ENCODE peak calls at places on chromosomes 2 and 18, in eight cellular contexts. P is AG09309, F is NB4, X is esophagus squamous epithelium, R is heart right ventricle, I is astrocyte of the spinal cord, C is dorsolateral prefrontal cortex, S is cardiac fibroblast. H is an unnamed sample.
A peak's percentile ranks its signal among the peaks of the same experiment; 100 is the strongest.

GRCh38 chr2:107242811-107243210 is 356.8 kb upstream of the ST6GAL2 start:
- DNase-seq in C (no peak), R (no peak), X (no peak), I (no peak), S (no peak), F (no peak), P (no peak), H (no peak)

GRCh38 chr2:128454980-128455709 is 136.5 kb upstream of the HS6ST1 start:
- DNase-seq in P (no peak), X (no peak), C (no peak), I (no peak), R (no peak), S (no peak), F (no peak), H (no peak)

GRCh38 chr2:28414583-28414982 is 21.9 kb downstream of the FOSL2 start:
- DNase-seq in C (no peak), X (no peak), R (no peak), I (peak; percentile 26), S (no peak), F (no peak), P (no peak), H (no peak)

GRCh38 chr18:63317982-63318881 is 1.3 kb downstream of the BCL2 start:
- DNase-seq in S (no peak), C (peak; percentile 44), I (no peak), F (peak; percentile 89), X (peak; percentile 8), R (peak; percentile 58), P (no peak), H (peak; percentile 40)

GRCh38 chr2:109355192-109355843 is 226.3 kb downstream of the SH3RF3 start:
- DNase-seq in S (no peak), R (no peak), F (no peak), X (no peak), P (no peak), C (no peak), I (no peak), H (no peak)

GRCh38 chr18:74139888-74140287 is 7.7 kb downstream of the FBXO15 start:
- DNase-seq in F (peak; percentile 59), S (peak; percentile 38), P (peak; percentile 11), R (no peak), I (peak; percentile 58), C (no peak), X (no peak), H (no peak)

GRCh38 chr2:220574038-220574437 is 946.6 kb downstream of the SLC4A3 start:
- DNase-seq in R (no peak), C (no peak), I (no peak), F (no peak), X (no peak), S (no peak), P (no peak), H (no peak)

GRCh38 chr2:178891265-178891958 is 84.2 kb upstream of the TTN start:
- DNase-seq in R (peak; percentile 74), S (peak; percentile 83), I (peak; percentile 76), C (peak; percentile 23), F (peak; percentile 66), X (no peak), P (peak; percentile 44), H (peak; percentile 72)

GRCh38 chr2:143616452-143616851 is 487.2 kb downstream of the ARHGAP15 start:
- DNase-seq in S (no peak), I (no peak), X (no peak), P (no peak), F (no peak), C (no peak), R (no peak), H (no peak)

GRCh38 chr2:72579595-72580180 is 246.1 kb downstream of the EXOC6B start:
- DNase-seq in C (no peak), X (no peak), F (peak; percentile 67), P (peak; percentile 18), S (peak; percentile 75), R (no peak), I (peak; percentile 68), H (peak; percentile 22)

GRCh38 chr2:205324355-205324754 is 357.9 kb upstream of the NRP2 start:
- DNase-seq in F (no peak), C (no peak), P (no peak), X (no peak), R (no peak), S (no peak), I (no peak), H (no peak)

GRCh38 chr2:180520206-180520605 is 460.2 kb upstream of the UBE2E3 start:
- DNase-seq in X (no peak), I (peak; percentile 23), C (no peak), F (no peak), R (no peak), P (no peak), S (peak; percentile 18), H (no peak)

GRCh38 chr2:37230581-37230980 is 815 bp downstream of the CEBPZ start:
- DNase-seq in X (no peak), F (peak; percentile 40), P (no peak), C (no peak), S (peak; percentile 20), I (no peak), R (no peak), H (no peak)

DNA sequence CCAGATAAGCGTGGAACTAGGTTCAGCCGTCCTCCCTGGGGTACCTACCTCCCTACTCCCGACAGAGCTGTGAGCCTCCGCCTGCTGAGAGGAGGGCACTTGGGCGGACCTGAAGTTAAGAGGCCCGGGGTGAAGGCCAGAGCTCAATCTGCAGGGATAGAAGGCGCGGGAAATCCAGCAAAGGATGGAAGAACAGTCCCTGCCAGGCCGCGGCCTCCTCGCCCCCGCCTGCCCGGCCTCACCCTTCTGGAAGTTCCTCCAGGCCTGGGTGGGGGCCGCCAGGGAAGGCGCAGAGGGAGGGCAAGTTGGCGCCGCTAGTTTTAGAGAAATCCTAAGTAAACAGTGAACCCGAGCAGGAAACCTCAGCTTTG is 13.0 kb downstream of the EN1 start:
- DNase-seq in I (no peak), P (no peak), S (no peak), F (no peak), C (no peak), R (no peak), X (no peak), H (peak; percentile 11)
- H3K4me3 ChIP-seq in I (no peak overlapping the region), P (no peak overlapping the region), S (no peak overlapping the region), F (no peak overlapping the region), C (no peak overlapping the region), R (no peak overlapping the region), X (no peak overlapping the region), H (no peak overlapping the region)

DNA sequence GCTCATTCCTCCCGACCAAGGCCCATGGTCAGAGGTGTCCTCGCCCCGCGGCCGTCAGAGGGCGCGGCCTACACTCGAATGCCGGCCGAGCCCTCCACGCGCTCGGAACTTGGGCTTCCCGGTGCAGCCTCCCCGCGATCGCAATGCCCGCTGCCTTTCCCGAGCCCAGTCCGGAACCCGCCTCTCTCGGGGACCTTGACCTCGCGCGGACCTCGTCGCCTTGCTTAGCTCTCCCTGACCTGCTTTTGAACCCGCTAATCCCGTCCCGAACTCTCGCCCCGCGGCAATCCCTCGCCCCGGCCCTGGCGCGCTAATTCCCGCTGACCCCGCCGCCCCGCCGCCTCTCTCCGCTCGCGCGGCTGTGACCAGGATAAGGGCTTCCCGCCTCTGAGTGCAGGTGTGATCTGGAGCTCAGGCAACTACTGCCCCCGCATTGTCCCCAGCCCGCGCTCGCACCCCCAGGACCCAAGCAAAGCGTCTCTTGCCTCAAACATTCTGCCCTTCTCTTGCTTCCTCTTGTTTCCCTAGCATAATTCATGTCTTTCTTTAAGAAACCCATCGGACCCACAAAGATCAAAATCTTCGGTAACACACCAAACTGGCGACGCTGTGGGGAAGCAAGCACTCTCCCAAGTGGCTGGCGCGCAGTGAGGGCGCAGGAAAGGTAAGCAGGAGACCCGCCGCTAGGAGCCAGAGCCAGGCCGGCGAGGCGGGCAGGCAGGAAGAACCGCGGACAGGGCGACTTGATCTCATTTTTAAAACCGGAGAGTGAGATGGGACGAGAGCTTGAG is 46.6 kb upstream of the ATP6V1B1 start:
- DNase-seq in C (peak; percentile 18), F (no peak), X (no peak), R (no peak), I (no peak), P (no peak), S (no peak), H (no peak)
- H3K4me3 ChIP-seq in C (no peak overlapping the region), F (no peak overlapping the region), X (peak overlapping the region; percentile 25), R (no peak overlapping the region), I (no peak overlapping the region), P (no peak overlapping the region), S (no peak overlapping the region), H (no peak overlapping the region)

GRCh38 chr2:126658910-126659613 is 3.1 kb downstream of the GYPC start:
- DNase-seq in S (peak; percentile 94), X (peak; percentile 34), P (no peak), F (peak; percentile 55), C (no peak), I (peak; percentile 37), R (peak; percentile 83), H (no peak)

GRCh38 chr2:126657146-126657635 is 1.2 kb downstream of the GYPC start:
- DNase-seq in I (peak; percentile 95), R (peak; percentile 52), F (peak; percentile 90), X (no peak), S (peak; percentile 93), C (no peak), P (peak; percentile 90), H (no peak)

GRCh38 chr2:126657636-126658315 is 1.8 kb downstream of the GYPC start:
- DNase-seq in P (peak; percentile 99), X (peak; percentile 34), R (peak; percentile 76), I (peak; percentile 99), F (peak; percentile 99), C (no peak), S (peak; percentile 99), H (no peak)

GRCh38 chr2:126660068-126660467 is 4.1 kb downstream of the GYPC start:
- DNase-seq in P (no peak), R (no peak), I (no peak), X (no peak), S (no peak), C (no peak), F (no peak), H (no peak)

DNA sequence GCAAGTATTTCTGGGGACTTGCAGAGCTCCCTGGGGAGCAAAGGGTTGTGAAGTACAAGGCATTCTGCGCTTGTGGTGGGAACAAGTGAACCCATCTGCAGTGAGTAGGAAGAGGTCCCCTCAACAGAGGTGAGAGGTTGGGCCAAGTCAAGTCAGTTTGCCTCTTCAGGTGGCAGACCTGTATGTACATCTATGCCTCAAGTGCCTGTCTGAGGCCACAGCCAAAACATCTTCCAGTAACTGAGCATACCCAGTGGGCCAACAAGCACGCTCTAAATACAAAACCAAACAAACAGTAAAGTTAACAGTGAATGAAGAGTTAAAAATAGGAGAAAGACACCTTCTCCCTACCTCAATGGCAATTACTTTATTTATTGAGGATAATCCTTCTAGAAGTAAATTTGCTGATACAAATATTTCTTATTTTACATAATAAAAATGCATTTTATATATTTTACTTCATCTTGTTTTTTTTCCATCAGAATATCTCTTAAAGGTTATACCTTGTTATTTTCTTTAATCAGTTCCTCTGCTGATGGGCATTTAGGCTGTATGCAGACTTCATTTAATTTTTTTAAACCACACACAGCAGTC is 2.5 kb downstream of the GYPC start:
- DNase-seq in C (no peak), F (no peak), X (no peak), I (no peak), S (no peak), R (no peak), P (no peak), H (no peak)
- H3K4me3 ChIP-seq in C (no peak overlapping the region), F (peak overlapping the region; percentile 96), X (peak overlapping the region; percentile 81), I (no peak overlapping the region), S (peak overlapping the region; percentile 4), R (no peak overlapping the region), P (no peak overlapping the region), H (no peak overlapping the region)

GRCh38 chr2:192145496-192145895 is 49.2 kb downstream of the TMEFF2 start:
- DNase-seq in X (no peak), P (no peak), I (no peak), C (no peak), F (no peak), R (no peak), S (no peak), H (no peak)
- H3K4me3 ChIP-seq in X (no peak overlapping the region), P (no peak overlapping the region), I (no peak overlapping the region), C (no peak overlapping the region), F (no peak overlapping the region), R (no peak overlapping the region), S (no peak overlapping the region), H (no peak overlapping the region)

H was measured in Caco-2.